ENCODE peak calls at places on chromosomes 2 and 18, in four cellular contexts. One of them, this sample, is unnamed.

GRCh38 chr2:11343626-11344341 is 652 bp downstream of the ROCK2 start:
- DNase-seq in NCI-H774: peak; percentile 13
- DNase-seq in activated CD4-positive, alpha-beta T cell treated with anti-CD3 and anti-CD28 coated beads, Interleukin-2, amount 10 ng/mL, durations not matched to agents 7 days and 5 days: peak; percentile 37
- DNase-seq in cardiac fibroblast: no peak
- DNase-seq in this sample: peak; percentile 32

GRCh38 chr2:46082531-46083485 is 214.4 kb upstream of the EPAS1 start:
- DNase-seq in activated CD4-positive, alpha-beta T cell treated with anti-CD3 and anti-CD28 coated beads, Interleukin-2, amount 10 ng/mL, durations not matched to agents 7 days and 5 days: no peak
- DNase-seq in cardiac fibroblast: peak; percentile 99
- DNase-seq in NCI-H774: no peak
- DNase-seq in this sample: no peak

GRCh38 chr18:37778417-37779165 is 213.0 kb upstream of the CELF4 start:
- DNase-seq in cardiac fibroblast: peak; percentile 21
- DNase-seq in NCI-H774: peak; percentile 62
- DNase-seq in activated CD4-positive, alpha-beta T cell treated with anti-CD3 and anti-CD28 coated beads, Interleukin-2, amount 10 ng/mL, durations not matched to agents 7 days and 5 days: peak; percentile 47
- DNase-seq in this sample: no peak

GRCh38 chr2:42639340-42640077 is 71.1 kb downstream of the MTA3 start:
- DNase-seq in NCI-H774: no peak
- DNase-seq in activated CD4-positive, alpha-beta T cell treated with anti-CD3 and anti-CD28 coated beads, Interleukin-2, amount 10 ng/mL, durations not matched to agents 7 days and 5 days: no peak
- DNase-seq in cardiac fibroblast: peak; percentile 12
- DNase-seq in this sample: no peak

GRCh38 chr18:38931754-38932050 is 1366.1 kb upstream of the CELF4 start:
- DNase-seq in NCI-H774: no peak
- DNase-seq in activated CD4-positive, alpha-beta T cell treated with anti-CD3 and anti-CD28 coated beads, Interleukin-2, amount 10 ng/mL, durations not matched to agents 7 days and 5 days: no peak
- DNase-seq in cardiac fibroblast: no peak
- DNase-seq in this sample: no peak

GRCh38 chr2:43340945-43341356 is 114.5 kb upstream of the ZFP36L2 start:
- DNase-seq in NCI-H774: no peak
- DNase-seq in activated CD4-positive, alpha-beta T cell treated with anti-CD3 and anti-CD28 coated beads, Interleukin-2, amount 10 ng/mL, durations not matched to agents 7 days and 5 days: no peak
- DNase-seq in cardiac fibroblast: peak; percentile 74
- DNase-seq in this sample: no peak

GRCh38 chr2:237471457-237472186 is 15.4 kb upstream of the MLPH start:
- DNase-seq in activated CD4-positive, alpha-beta T cell treated with anti-CD3 and anti-CD28 coated beads, Interleukin-2, amount 10 ng/mL, durations not matched to agents 7 days and 5 days: peak; percentile 18
- DNase-seq in cardiac fibroblast: peak; percentile 79
- DNase-seq in NCI-H774: no peak
- DNase-seq in this sample: no peak

GRCh38 chr18:62605685-62606084 is 82.9 kb downstream of the ZCCHC2 start:
- DNase-seq in activated CD4-positive, alpha-beta T cell treated with anti-CD3 and anti-CD28 coated beads, Interleukin-2, amount 10 ng/mL, durations not matched to agents 7 days and 5 days: no peak
- DNase-seq in NCI-H774: no peak
- DNase-seq in cardiac fibroblast: no peak
- DNase-seq in this sample: no peak

GRCh38 chr18:69569133-69569532 is 168.4 kb downstream of the DOK6 start:
- DNase-seq in NCI-H774: no peak
- DNase-seq in cardiac fibroblast: no peak
- DNase-seq in activated CD4-positive, alpha-beta T cell treated with anti-CD3 and anti-CD28 coated beads, Interleukin-2, amount 10 ng/mL, durations not matched to agents 7 days and 5 days: no peak
- DNase-seq in this sample: no peak

GRCh38 chr2:196482119-196483065 is 157.1 kb upstream of the CCDC150 start:
- DNase-seq in NCI-H774: no peak
- DNase-seq in cardiac fibroblast: peak; percentile 82
- DNase-seq in activated CD4-positive, alpha-beta T cell treated with anti-CD3 and anti-CD28 coated beads, Interleukin-2, amount 10 ng/mL, durations not matched to agents 7 days and 5 days: no peak
- DNase-seq in this sample: no peak

GRCh38 chr2:158666969-158667368 is 128.1 kb upstream of the DAPL1 start:
- DNase-seq in NCI-H774: no peak
- DNase-seq in cardiac fibroblast: no peak
- DNase-seq in activated CD4-positive, alpha-beta T cell treated with anti-CD3 and anti-CD28 coated beads, Interleukin-2, amount 10 ng/mL, durations not matched to agents 7 days and 5 days: no peak
- DNase-seq in this sample: no peak

GRCh38 chr18:8298186-8298585 is 311.1 kb upstream of the RAB12 start:
- DNase-seq in cardiac fibroblast: peak; percentile 11
- DNase-seq in activated CD4-positive, alpha-beta T cell treated with anti-CD3 and anti-CD28 coated beads, Interleukin-2, amount 10 ng/mL, durations not matched to agents 7 days and 5 days: no peak
- DNase-seq in NCI-H774: no peak
- DNase-seq in this sample: no peak

GRCh38 chr2:96580771-96581170 is 44.2 kb downstream of the ARID5A start:
- DNase-seq in NCI-H774: no peak
- DNase-seq in activated CD4-positive, alpha-beta T cell treated with anti-CD3 and anti-CD28 coated beads, Interleukin-2, amount 10 ng/mL, durations not matched to agents 7 days and 5 days: no peak
- DNase-seq in cardiac fibroblast: peak; percentile 39
- DNase-seq in this sample: no peak

GRCh38 chr2:219406861-219407230 is 11.3 kb upstream of the DES start:
- DNase-seq in NCI-H774: no peak
- DNase-seq in activated CD4-positive, alpha-beta T cell treated with anti-CD3 and anti-CD28 coated beads, Interleukin-2, amount 10 ng/mL, durations not matched to agents 7 days and 5 days: no peak
- DNase-seq in cardiac fibroblast: peak; percentile 90
- DNase-seq in this sample: no peak

GRCh38 chr2:20593072-20594034 is 57.5 kb downstream of the HS1BP3 start:
- DNase-seq in NCI-H774: no peak
- DNase-seq in cardiac fibroblast: peak; percentile 95
- DNase-seq in activated CD4-positive, alpha-beta T cell treated with anti-CD3 and anti-CD28 coated beads, Interleukin-2, amount 10 ng/mL, durations not matched to agents 7 days and 5 days: no peak
- DNase-seq in this sample: no peak

GRCh38 chr2:43426305-43427031 is 169.4 kb downstream of the THADA start:
- DNase-seq in NCI-H774: no peak
- DNase-seq in activated CD4-positive, alpha-beta T cell treated with anti-CD3 and anti-CD28 coated beads, Interleukin-2, amount 10 ng/mL, durations not matched to agents 7 days and 5 days: peak; percentile 88
- DNase-seq in cardiac fibroblast: peak; percentile 96
- DNase-seq in this sample: peak; percentile 90

GRCh38 chr2:108377411-108377810 is 343 bp upstream of the SULT1C4 start:
- DNase-seq in cardiac fibroblast: peak; percentile 47
- DNase-seq in NCI-H774: no peak
- DNase-seq in activated CD4-positive, alpha-beta T cell treated with anti-CD3 and anti-CD28 coated beads, Interleukin-2, amount 10 ng/mL, durations not matched to agents 7 days and 5 days: no peak
- DNase-seq in this sample: no peak

GRCh38 chr2:238702276-238702675 is 145.6 kb upstream of the TWIST2 start:
- DNase-seq in NCI-H774: no peak
- DNase-seq in cardiac fibroblast: no peak
- DNase-seq in activated CD4-positive, alpha-beta T cell treated with anti-CD3 and anti-CD28 coated beads, Interleukin-2, amount 10 ng/mL, durations not matched to agents 7 days and 5 days: no peak
- DNase-seq in this sample: no peak

GRCh38 chr18:58527116-58528010 is 101.5 kb downstream of the ALPK2 start:
- DNase-seq in cardiac fibroblast: peak; percentile 54
- DNase-seq in activated CD4-positive, alpha-beta T cell treated with anti-CD3 and anti-CD28 coated beads, Interleukin-2, amount 10 ng/mL, durations not matched to agents 7 days and 5 days: no peak
- DNase-seq in NCI-H774: no peak
- DNase-seq in this sample: no peak

GRCh38 chr18:8088626-8089025 is 520.6 kb upstream of the RAB12 start:
- DNase-seq in activated CD4-positive, alpha-beta T cell treated with anti-CD3 and anti-CD28 coated beads, Interleukin-2, amount 10 ng/mL, durations not matched to agents 7 days and 5 days: no peak
- DNase-seq in NCI-H774: no peak
- DNase-seq in cardiac fibroblast: no peak
- DNase-seq in this sample: no peak

GRCh38 chr2:217451634-217452033 is 551.2 kb downstream of the TNS1 start:
- DNase-seq in NCI-H774: no peak
- DNase-seq in cardiac fibroblast: peak; percentile 22
- DNase-seq in activated CD4-positive, alpha-beta T cell treated with anti-CD3 and anti-CD28 coated beads, Interleukin-2, amount 10 ng/mL, durations not matched to agents 7 days and 5 days: no peak
- DNase-seq in this sample: no peak

GRCh38 chr2:66017763-66018162 is 417.2 kb upstream of the MEIS1 start:
- DNase-seq in activated CD4-positive, alpha-beta T cell treated with anti-CD3 and anti-CD28 coated beads, Interleukin-2, amount 10 ng/mL, durations not matched to agents 7 days and 5 days: no peak
- DNase-seq in cardiac fibroblast: no peak
- DNase-seq in NCI-H774: no peak
- DNase-seq in this sample: no peak

GRCh38 chr18:24553886-24554285 is 93.4 kb downstream of the HRH4 start:
- DNase-seq in activated CD4-positive, alpha-beta T cell treated with anti-CD3 and anti-CD28 coated beads, Interleukin-2, amount 10 ng/mL, durations not matched to agents 7 days and 5 days: no peak
- DNase-seq in cardiac fibroblast: no peak
- DNase-seq in NCI-H774: no peak
- DNase-seq in this sample: no peak

GRCh38 chr18:78814766-78815165 is 164.9 kb upstream of the SALL3 start:
- DNase-seq in cardiac fibroblast: no peak
- DNase-seq in NCI-H774: no peak
- DNase-seq in activated CD4-positive, alpha-beta T cell treated with anti-CD3 and anti-CD28 coated beads, Interleukin-2, amount 10 ng/mL, durations not matched to agents 7 days and 5 days: no peak
- DNase-seq in this sample: no peak

This sample was measured in CD4-positive, CD25-positive, alpha-beta regulatory T cell.